ENCODE peak calls at places on chromosomes 3 and 15, in five cellular contexts. L is activated T-cell treated with anti-CD3 and anti-CD28 coated beads for 1 hour, Z is OCI-LY7, J is SK-MEL-5, R is hypothalamus. D is an unnamed sample.

GRCh38 chr3:146187334-146187950 is 26.5 kb upstream of the PLOD2 start:
- DNase-seq in L (no peak), Z (peak; percentile 6), J (peak; percentile 71), R (peak; percentile 4), D (no peak)

GRCh38 chr15:90354986-90355385 is 2.9 kb downstream of the ZNF774 start:
- DNase-seq in L (no peak), Z (no peak), J (no peak), R (no peak), D (no peak)

GRCh38 chr3:148379763-148380162 is 317.9 kb upstream of the AGTR1 start:
- DNase-seq in L (no peak), Z (peak; percentile 27), J (peak; percentile 74), R (no peak), D (peak; percentile 57)

GRCh38 chr3:136989781-136990524 is 32.2 kb downstream of the IL20RB start:
- DNase-seq in L (no peak), Z (no peak), J (no peak), R (no peak), D (no peak)

GRCh38 chr3:80771085-80771484 is 990.4 kb downstream of the GBE1 start:
- DNase-seq in L (no peak), Z (no peak), J (peak; percentile 11), R (no peak), D (peak; percentile 61)

GRCh38 chr3:38404286-38404685 is 49.4 kb upstream of the ACVR2B start:
- DNase-seq in L (no peak), Z (no peak), J (no peak), R (no peak), D (peak; percentile 18)

GRCh38 chr3:127457094-127457475 is 133.4 kb downstream of the TPRA1 start:
- DNase-seq in L (no peak), Z (no peak), J (no peak), R (no peak), D (peak; percentile 82)

GRCh38 chr3:183987014-183987600 is 30.6 kb downstream of the ABCC5 start:
- DNase-seq in L (no peak), Z (no peak), J (no peak), R (no peak), D (no peak)

GRCh38 chr15:85690546-85691226 is 104.0 kb downstream of the KLHL25 start:
- DNase-seq in L (no peak), Z (peak; percentile 55), J (no peak), R (no peak), D (no peak)

GRCh38 chr3:157782236-157782635 is 279.0 kb upstream of the VEPH1 start:
- DNase-seq in L (no peak), Z (no peak), J (no peak), R (no peak), D (no peak)

GRCh38 chr3:169478566-169479313 is 184.8 kb downstream of the MECOM start:
- DNase-seq in L (no peak), Z (no peak), J (no peak), R (no peak), D (no peak)

D was measured in GM03348.